ENCODE peak calls at places on chromosomes 16 and 17, in eight cellular contexts. U, T, B, Y, I, Z, S and E are unnamed samples.

GRCh38 chr16:71368958-71369357 is 10.4 kb downstream of the CALB2 start:
- DNase-seq in Z (no peak), S (no peak), T (no peak), I (no peak), B (no peak), Y (no peak), U (no peak), E (no peak)

GRCh38 chr17:6439951-6440350 is 4.3 kb upstream of the PIMREG start:
- DNase-seq in Z (no peak), B (no peak), I (no peak), Y (no peak), S (no peak), U (no peak), T (no peak), E (no peak)

GRCh38 chr17:1030684-1031557 is 34.0 kb downstream of the TIMM22 start:
- DNase-seq in I (no peak), B (no peak), S (peak; percentile 18), Y (no peak), T (no peak), U (no peak), Z (no peak), E (no peak)

GRCh38 chr17:27533874-27534815 is 77.9 kb downstream of the KSR1 start:
- DNase-seq in Z (no peak), T (no peak), U (no peak), Y (no peak), S (peak; percentile 90), B (no peak), I (peak; percentile 63), E (no peak)

GRCh38 chr17:38404174-38404943 is 23.9 kb upstream of the ARHGAP23 start:
- DNase-seq in I (no peak), Y (no peak), T (no peak), S (no peak), B (no peak), Z (no peak), U (no peak), E (no peak)

GRCh38 chr16:64428463-64428862 is 693.4 kb downstream of the CDH11 start:
- DNase-seq in Y (no peak), U (no peak), T (no peak), Z (no peak), B (no peak), I (peak; percentile 91), S (peak; percentile 62), E (no peak)

GRCh38 chr17:15343749-15344148 is 2.4 kb upstream of the TEKT3 start:
- DNase-seq in S (peak; percentile 86), Y (no peak), I (no peak), T (no peak), U (no peak), B (peak; percentile 61), Z (no peak), E (no peak)

GRCh38 chr17:43547189-43547550 is 1.0 kb upstream of the ETV4 start:
- DNase-seq in Z (no peak), Y (no peak), U (no peak), B (no peak), S (no peak), I (no peak), T (no peak), E (no peak)

GRCh38 chr17:51707216-51707615 is 446.9 kb downstream of the UTP18 start:
- DNase-seq in B (no peak), I (no peak), Z (no peak), S (no peak), T (no peak), U (no peak), Y (no peak), E (no peak)

GRCh38 chr16:47065766-47066688 is 77.7 kb downstream of the NETO2 start:
- DNase-seq in Z (no peak), U (no peak), Y (no peak), T (no peak), B (no peak), I (no peak), S (no peak), E (no peak)

GRCh38 chr17:27502526-27503324 is 46.5 kb downstream of the KSR1 start:
- DNase-seq in S (peak; percentile 68), I (peak; percentile 50), U (peak; percentile 31), Z (no peak), B (no peak), T (peak; percentile 65), Y (no peak), E (no peak)

GRCh38 chr17:40097931-40098845 is 2.2 kb downstream of the NR1D1 start:
- DNase-seq in T (peak; percentile 72), U (peak; percentile 70), Y (no peak), B (peak; percentile 82), S (peak; percentile 90), Z (no peak), I (no peak), E (peak; percentile 72)

GRCh38 chr16:65809627-65810026 is 556.9 kb upstream of the CDH5 start:
- DNase-seq in S (no peak), Y (no peak), I (no peak), U (no peak), T (no peak), Z (no peak), B (no peak), E (no peak)

GRCh38 chr17:8210761-8211458 is 535 bp upstream of the AURKB start:
- DNase-seq in S (peak; percentile 17), I (no peak), T (no peak), B (no peak), U (no peak), Y (no peak), Z (no peak), E (no peak)

DNA sequence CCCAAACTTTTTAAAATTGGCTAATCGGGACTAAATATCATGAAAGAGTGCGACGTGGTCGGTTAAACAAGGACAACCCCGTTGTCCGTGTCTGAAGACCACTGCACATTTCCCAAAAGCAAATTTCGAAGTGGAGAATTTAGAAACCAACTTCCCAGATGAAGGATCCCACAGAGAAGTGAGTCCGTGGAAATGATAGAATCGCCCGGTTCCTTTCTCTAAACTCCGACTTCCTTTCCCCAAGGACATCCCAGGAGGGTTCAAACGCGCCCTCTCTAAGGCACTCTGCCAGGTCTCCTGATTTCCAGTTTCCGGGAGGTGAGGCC is 1.2 kb upstream of the MMP15 start:
- DNase-seq in I (no peak), Y (no peak), B (no peak), U (no peak), S (no peak), Z (no peak), T (no peak), E (no peak)
- H3K4me3 ChIP-seq in I (no peak overlapping the region), Y (no peak overlapping the region), B (no peak overlapping the region), U (peak overlapping the region; percentile 93), S (no peak overlapping the region), Z (no peak overlapping the region), T (no peak overlapping the region), E (no peak overlapping the region)

GRCh38 chr17:35515027-35515426 is 22.5 kb downstream of the SLFN12L start:
- DNase-seq in B (no peak), S (no peak), Y (no peak), Z (no peak), I (no peak), U (no peak), T (no peak), E (no peak)

GRCh38 chr17:35523296-35523695 is 14.2 kb downstream of the SLFN12L start:
- DNase-seq in T (no peak), Y (no peak), Z (no peak), S (no peak), I (no peak), U (no peak), B (no peak), E (no peak)

GRCh38 chr17:35519442-35519841 is 18.0 kb downstream of the SLFN12L start:
- DNase-seq in S (no peak), Z (no peak), I (no peak), U (no peak), T (no peak), Y (no peak), B (peak; percentile 40), E (no peak)

GRCh38 chr17:35521150-35521549 is 16.3 kb downstream of the SLFN12L start:
- DNase-seq in T (no peak), U (no peak), B (no peak), Y (no peak), I (no peak), Z (no peak), S (no peak), E (no peak)

DNA sequence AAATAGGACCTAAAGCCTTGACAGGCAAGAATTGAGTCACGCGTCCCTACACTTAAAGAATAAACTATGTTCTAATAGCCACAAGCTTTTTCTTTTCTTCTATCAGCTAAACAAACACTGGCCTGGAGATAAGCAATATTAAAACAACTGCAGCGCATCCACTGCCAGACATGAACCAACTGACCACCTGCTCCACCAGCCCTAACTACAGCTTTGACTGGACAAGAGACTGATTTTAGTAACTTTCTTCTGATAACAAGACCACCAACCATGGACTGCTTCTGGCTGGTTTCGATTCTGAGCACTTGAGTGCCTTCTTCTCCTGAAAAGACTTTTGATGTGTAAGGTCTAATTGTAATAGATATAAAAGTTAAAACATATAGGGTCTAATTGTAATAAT is 17.4 kb downstream of the SLFN12L start:
- DNase-seq in Z (no peak), T (no peak), I (no peak), Y (no peak), S (no peak), U (no peak), B (peak; percentile 32), E (no peak)
- H3K27me3 ChIP-seq in Z (no peaks in the 10 kb centered on the region), T (no peaks in the 10 kb centered on the region), I (peaks cover 20% of the 10 kb centered on the region), Y (peaks cover 58% of the 10 kb centered on the region), S (peaks cover 35% of the 10 kb centered on the region), U (peaks cover 1% of the 10 kb centered on the region), B (peaks cover 33% of the 10 kb centered on the region), E (peaks cover 8% of the 10 kb centered on the region)

DNA sequence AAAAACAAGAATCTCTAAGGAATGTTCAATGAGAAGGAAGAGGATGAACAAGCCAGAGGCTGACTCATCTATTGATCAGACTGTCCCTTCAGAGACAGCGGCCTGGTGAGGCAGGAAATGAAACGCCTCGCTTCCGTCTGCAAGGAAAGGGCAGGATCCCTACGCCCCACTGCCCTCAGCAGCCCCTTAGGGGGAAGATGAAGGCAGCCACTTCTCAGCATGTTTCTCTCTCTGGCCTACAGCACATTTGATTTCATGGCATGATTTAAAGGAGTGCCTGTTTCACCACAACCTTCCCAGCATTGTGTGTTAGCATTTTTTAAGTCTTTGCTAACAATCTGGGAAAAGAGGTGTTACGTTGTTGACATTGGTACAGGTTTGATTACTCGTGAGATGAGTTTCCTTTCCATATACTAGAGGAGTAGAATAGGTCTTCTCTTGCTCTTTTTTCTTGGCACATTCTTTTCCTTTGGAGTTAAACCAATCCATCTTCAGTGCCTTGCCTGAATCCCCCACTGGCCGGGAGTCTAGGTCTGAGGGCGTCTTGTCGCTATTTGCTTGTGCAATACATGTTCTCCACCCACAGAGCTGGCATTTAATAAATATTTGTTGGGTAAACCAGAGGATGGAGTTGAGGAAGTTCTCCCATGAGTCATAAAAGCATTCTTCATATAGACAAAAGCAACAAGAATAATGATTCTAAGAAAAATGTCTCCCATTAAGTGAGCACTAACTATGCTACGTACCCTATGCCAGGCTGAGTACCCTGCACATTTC is 47.4 kb downstream of the RBFOX3 start:
- DNase-seq in Z (no peak), B (no peak), U (no peak), T (no peak), S (peak; percentile 32), Y (no peak), I (no peak), E (no peak)
- H3K4me1 ChIP-seq in Z (no peaks in the 10 kb centered on the region), B (no peaks in the 10 kb centered on the region), U (no peaks in the 10 kb centered on the region), T (no peaks in the 10 kb centered on the region), S (no peaks in the 10 kb centered on the region), Y (no peaks in the 10 kb centered on the region), I (no peaks in the 10 kb centered on the region), E (no peaks in the 10 kb centered on the region)

GRCh38 chr16:21101631-21102420 is 48.8 kb downstream of the DNAH3 start:
- DNase-seq in B (peak; percentile 46), U (no peak), S (peak; percentile 51), Z (no peak), Y (peak; percentile 62), I (peak; percentile 28), T (no peak), E (no peak)

GRCh38 chr16:21100447-21100846 is 50.2 kb downstream of the DNAH3 start:
- DNase-seq in I (no peak), U (no peak), S (peak; percentile 78), Z (no peak), T (no peak), B (peak; percentile 37), Y (no peak), E (no peak)

GRCh38 chr16:21104124-21104860 is 46.4 kb downstream of the DNAH3 start:
- DNase-seq in T (no peak), I (peak; percentile 71), Y (no peak), B (no peak), S (peak; percentile 74), U (no peak), Z (no peak), E (no peak)
- H3K4me3 ChIP-seq in T (no peak overlapping the region), I (no peak overlapping the region), Y (no peak overlapping the region), B (no peak overlapping the region), S (peak overlapping the region; percentile 22), U (no peak overlapping the region), Z (no peak overlapping the region), E (no peak overlapping the region)